ENCODE peak calls at places on chromosomes 6 and 20, in four cellular contexts. Y is activated effector memory CD4-positive, alpha-beta T cell treated with anti-CD3 and anti-CD28 coated beads, Interleukin-2, amount 50 U/mL, for 16 hours; O is nephron progenitor cell; N is G401. C is an unnamed sample.

GRCh38 chr20:33443006-33443511 is 504 bp downstream of the SNTA1 start:
- DNase-seq in Y (no peak), O (no peak), N (no peak), C (peak)

GRCh38 chr20:59648720-59649119 is 44.4 kb downstream of the PHACTR3 start:
- DNase-seq in Y (no peak), O (no peak), N (peak), C (no peak)

GRCh38 chr20:32971703-32972161 is 32.5 kb downstream of the SUN5 start:
- DNase-seq in Y (no peak), O (peak), N (no peak), C (no peak)

GRCh38 chr6:38846844-38847243 is 131.7 kb downstream of the DNAH8 start:
- DNase-seq in Y (no peak), O (no peak), N (no peak), C (no peak)

GRCh38 chr20:52083627-52084232 is 107.8 kb downstream of the ZFP64 start:
- DNase-seq in Y (peak), O (peak), N (peak), C (no peak)

GRCh38 chr20:19628570-19629134 is 129.4 kb upstream of the RIN2 start:
- DNase-seq in Y (no peak), O (peak), N (peak), C (peak)

GRCh38 chr20:62217913-62218773 is 1.9 kb downstream of the HRH3 start:
- DNase-seq in Y (no peak), O (no peak), N (no peak), C (no peak)

GRCh38 chr6:28000351-28001045 is 43.5 kb downstream of the OR2B6 start:
- DNase-seq in Y (no peak), O (no peak), N (no peak), C (no peak)

GRCh38 chr6:70166088-70166958 is 136.6 kb downstream of the COL9A1 start:
- DNase-seq in Y (peak), O (peak), N (peak), C (no peak)

GRCh38 chr6:143549630-143550268 is 38.2 kb upstream of the FUCA2 start:
- DNase-seq in Y (peak), O (no peak), N (no peak), C (peak)

GRCh38 chr20:45550765-45551164 is 3.6 kb upstream of the EPPIN start:
- DNase-seq in Y (no peak), O (no peak), N (no peak), C (no peak)

GRCh38 chr20:31712112-31712553 is 10.5 kb downstream of the BCL2L1 start:
- DNase-seq in Y (no peak), O (no peak), N (peak), C (no peak)

GRCh38 chr6:45054610-45055009 is 273.5 kb upstream of the RUNX2 start:
- DNase-seq in Y (no peak), O (no peak), N (no peak), C (no peak)

GRCh38 chr20:52251827-52252226 is 60.2 kb upstream of the ZFP64 start:
- DNase-seq in Y (no peak), O (no peak), N (no peak), C (no peak)

GRCh38 chr6:7241709-7242645 is 71.0 kb downstream of the SSR1 start:
- DNase-seq in Y (peak), O (no peak), N (no peak), C (no peak)

GRCh38 chr20:58398254-58398653 is 9.2 kb downstream of the VAPB start:
- DNase-seq in Y (no peak), O (no peak), N (no peak), C (no peak)

GRCh38 chr6:105991561-105992314 is 94.4 kb upstream of the PRDM1 start:
- DNase-seq in Y (peak), O (peak), N (peak), C (no peak)

C was measured in activated T-helper 2 cell treated with anti-CD3 and anti-CD28 coated beads, Interferon-gamma antibody, Interleukin-2, Interleukin-4, amounts not matched to agents 10 μg/mL and 5 μg/mL and 100 μg/mL, durations not matched to agents 14 hours and 24 hours and 36 hours.